ENCODE peak calls at places on chromosomes 13 and 19, in nine cellular contexts. One of them, this sample, is unnamed.

GRCh38 chr13:25167775-25168174 is 4.3 kb downstream of the AMER2 start:
- DNase-seq in NCI-H2029: no peak
- DNase-seq in germinal center: no peak
- DNase-seq in GM23248: no peak
- DNase-seq in activated naive CD8-positive, alpha-beta T cell treated with anti-CD3 and anti-CD28 coated beads, Interleukin-2, amount 50 U/mL, for 24 hours: no peak
- DNase-seq in activated T-helper 1 cell treated with anti-CD3 and anti-CD28 coated beads, Interleukin-12 subunit alpha, Interleukin-12 subunit beta, Interleukin-2, Interleukin-4 antibody, amounts not matched to agents 30 ng/mL and 10 ng/mL and 1 ng/mL, durations not matched to agents 14 hours and 24 hours and 36 hours: no peak
- DNase-seq in neural progenitor cell: no peak
- DNase-seq in coronary artery: no peak
- DNase-seq in HS-5: no peak
- DNase-seq in this sample: no peak

GRCh38 chr13:95317037-95317989 is 16.1 kb upstream of the ABCC4 start:
- DNase-seq in germinal center: no peak
- DNase-seq in activated T-helper 1 cell treated with anti-CD3 and anti-CD28 coated beads, Interleukin-12 subunit alpha, Interleukin-12 subunit beta, Interleukin-2, Interleukin-4 antibody, amounts not matched to agents 30 ng/mL and 10 ng/mL and 1 ng/mL, durations not matched to agents 14 hours and 24 hours and 36 hours: no peak
- DNase-seq in NCI-H2029: no peak
- DNase-seq in HS-5: no peak
- DNase-seq in GM23248: peak
- DNase-seq in coronary artery: no peak
- DNase-seq in neural progenitor cell: no peak
- DNase-seq in activated naive CD8-positive, alpha-beta T cell treated with anti-CD3 and anti-CD28 coated beads, Interleukin-2, amount 50 U/mL, for 24 hours: no peak
- DNase-seq in this sample: no peak

GRCh38 chr13:34340534-34340933 is 522.6 kb downstream of the RFC3 start:
- DNase-seq in activated naive CD8-positive, alpha-beta T cell treated with anti-CD3 and anti-CD28 coated beads, Interleukin-2, amount 50 U/mL, for 24 hours: no peak
- DNase-seq in activated T-helper 1 cell treated with anti-CD3 and anti-CD28 coated beads, Interleukin-12 subunit alpha, Interleukin-12 subunit beta, Interleukin-2, Interleukin-4 antibody, amounts not matched to agents 30 ng/mL and 10 ng/mL and 1 ng/mL, durations not matched to agents 14 hours and 24 hours and 36 hours: no peak
- DNase-seq in HS-5: no peak
- DNase-seq in germinal center: no peak
- DNase-seq in NCI-H2029: peak
- DNase-seq in GM23248: peak
- DNase-seq in neural progenitor cell: no peak
- DNase-seq in coronary artery: no peak
- DNase-seq in this sample: no peak

GRCh38 chr13:24271611-24272451 is 37.5 kb upstream of the C1QTNF9 start:
- DNase-seq in coronary artery: peak
- DNase-seq in activated T-helper 1 cell treated with anti-CD3 and anti-CD28 coated beads, Interleukin-12 subunit alpha, Interleukin-12 subunit beta, Interleukin-2, Interleukin-4 antibody, amounts not matched to agents 30 ng/mL and 10 ng/mL and 1 ng/mL, durations not matched to agents 14 hours and 24 hours and 36 hours: peak
- DNase-seq in GM23248: peak
- DNase-seq in germinal center: peak
- DNase-seq in neural progenitor cell: peak
- DNase-seq in activated naive CD8-positive, alpha-beta T cell treated with anti-CD3 and anti-CD28 coated beads, Interleukin-2, amount 50 U/mL, for 24 hours: no peak
- DNase-seq in NCI-H2029: no peak
- DNase-seq in HS-5: no peak
- DNase-seq in this sample: peak

GRCh38 chr13:46908511-46908910 is 11.7 kb upstream of the HTR2A start:
- DNase-seq in activated naive CD8-positive, alpha-beta T cell treated with anti-CD3 and anti-CD28 coated beads, Interleukin-2, amount 50 U/mL, for 24 hours: no peak
- DNase-seq in coronary artery: no peak
- DNase-seq in NCI-H2029: no peak
- DNase-seq in HS-5: no peak
- DNase-seq in neural progenitor cell: no peak
- DNase-seq in germinal center: no peak
- DNase-seq in GM23248: peak
- DNase-seq in activated T-helper 1 cell treated with anti-CD3 and anti-CD28 coated beads, Interleukin-12 subunit alpha, Interleukin-12 subunit beta, Interleukin-2, Interleukin-4 antibody, amounts not matched to agents 30 ng/mL and 10 ng/mL and 1 ng/mL, durations not matched to agents 14 hours and 24 hours and 36 hours: no peak
- DNase-seq in this sample: no peak

GRCh38 chr19:13001502-13002388 is 6.5 kb downstream of the NFIX start:
- DNase-seq in coronary artery: peak
- DNase-seq in germinal center: no peak
- DNase-seq in activated naive CD8-positive, alpha-beta T cell treated with anti-CD3 and anti-CD28 coated beads, Interleukin-2, amount 50 U/mL, for 24 hours: no peak
- DNase-seq in HS-5: no peak
- DNase-seq in activated T-helper 1 cell treated with anti-CD3 and anti-CD28 coated beads, Interleukin-12 subunit alpha, Interleukin-12 subunit beta, Interleukin-2, Interleukin-4 antibody, amounts not matched to agents 30 ng/mL and 10 ng/mL and 1 ng/mL, durations not matched to agents 14 hours and 24 hours and 36 hours: no peak
- DNase-seq in GM23248: peak
- DNase-seq in NCI-H2029: no peak
- DNase-seq in neural progenitor cell: no peak
- DNase-seq in this sample: no peak

GRCh38 chr19:44745386-44745831 is 3.1 kb upstream of the BCL3 start:
- DNase-seq in activated T-helper 1 cell treated with anti-CD3 and anti-CD28 coated beads, Interleukin-12 subunit alpha, Interleukin-12 subunit beta, Interleukin-2, Interleukin-4 antibody, amounts not matched to agents 30 ng/mL and 10 ng/mL and 1 ng/mL, durations not matched to agents 14 hours and 24 hours and 36 hours: no peak
- DNase-seq in GM23248: peak
- DNase-seq in HS-5: no peak
- DNase-seq in NCI-H2029: no peak
- DNase-seq in neural progenitor cell: peak
- DNase-seq in coronary artery: no peak
- DNase-seq in germinal center: no peak
- DNase-seq in activated naive CD8-positive, alpha-beta T cell treated with anti-CD3 and anti-CD28 coated beads, Interleukin-2, amount 50 U/mL, for 24 hours: no peak
- DNase-seq in this sample: peak

GRCh38 chr13:110944121-110944967 is 29.5 kb upstream of the ANKRD10 start:
- DNase-seq in GM23248: peak
- DNase-seq in coronary artery: peak
- DNase-seq in neural progenitor cell: peak
- DNase-seq in activated naive CD8-positive, alpha-beta T cell treated with anti-CD3 and anti-CD28 coated beads, Interleukin-2, amount 50 U/mL, for 24 hours: no peak
- DNase-seq in NCI-H2029: peak
- DNase-seq in activated T-helper 1 cell treated with anti-CD3 and anti-CD28 coated beads, Interleukin-12 subunit alpha, Interleukin-12 subunit beta, Interleukin-2, Interleukin-4 antibody, amounts not matched to agents 30 ng/mL and 10 ng/mL and 1 ng/mL, durations not matched to agents 14 hours and 24 hours and 36 hours: peak
- DNase-seq in HS-5: no peak
- DNase-seq in germinal center: peak
- DNase-seq in this sample: peak

GRCh38 chr19:3536429-3537100 is 2.4 kb upstream of the TEKTIP1 start:
- DNase-seq in coronary artery: no peak
- DNase-seq in GM23248: no peak
- DNase-seq in germinal center: no peak
- DNase-seq in NCI-H2029: no peak
- DNase-seq in neural progenitor cell: no peak
- DNase-seq in HS-5: no peak
- DNase-seq in activated naive CD8-positive, alpha-beta T cell treated with anti-CD3 and anti-CD28 coated beads, Interleukin-2, amount 50 U/mL, for 24 hours: no peak
- DNase-seq in activated T-helper 1 cell treated with anti-CD3 and anti-CD28 coated beads, Interleukin-12 subunit alpha, Interleukin-12 subunit beta, Interleukin-2, Interleukin-4 antibody, amounts not matched to agents 30 ng/mL and 10 ng/mL and 1 ng/mL, durations not matched to agents 14 hours and 24 hours and 36 hours: no peak
- DNase-seq in this sample: no peak

GRCh38 chr19:7773841-7774240 is 10.8 kb downstream of the CLEC4M start:
- DNase-seq in activated naive CD8-positive, alpha-beta T cell treated with anti-CD3 and anti-CD28 coated beads, Interleukin-2, amount 50 U/mL, for 24 hours: no peak
- DNase-seq in neural progenitor cell: no peak
- DNase-seq in HS-5: no peak
- DNase-seq in activated T-helper 1 cell treated with anti-CD3 and anti-CD28 coated beads, Interleukin-12 subunit alpha, Interleukin-12 subunit beta, Interleukin-2, Interleukin-4 antibody, amounts not matched to agents 30 ng/mL and 10 ng/mL and 1 ng/mL, durations not matched to agents 14 hours and 24 hours and 36 hours: no peak
- DNase-seq in NCI-H2029: no peak
- DNase-seq in coronary artery: no peak
- DNase-seq in GM23248: no peak
- DNase-seq in germinal center: no peak
- DNase-seq in this sample: no peak

GRCh38 chr13:35475131-35475959 is 1.1 kb downstream of the MAB21L1 start:
- DNase-seq in coronary artery: no peak
- DNase-seq in activated naive CD8-positive, alpha-beta T cell treated with anti-CD3 and anti-CD28 coated beads, Interleukin-2, amount 50 U/mL, for 24 hours: no peak
- DNase-seq in germinal center: no peak
- DNase-seq in neural progenitor cell: peak
- DNase-seq in NCI-H2029: no peak
- DNase-seq in HS-5: no peak
- DNase-seq in GM23248: peak
- DNase-seq in activated T-helper 1 cell treated with anti-CD3 and anti-CD28 coated beads, Interleukin-12 subunit alpha, Interleukin-12 subunit beta, Interleukin-2, Interleukin-4 antibody, amounts not matched to agents 30 ng/mL and 10 ng/mL and 1 ng/mL, durations not matched to agents 14 hours and 24 hours and 36 hours: no peak
- DNase-seq in this sample: peak

GRCh38 chr13:31264146-31264545 is 64.4 kb downstream of the B3GLCT start:
- DNase-seq in HS-5: no peak
- DNase-seq in germinal center: no peak
- DNase-seq in GM23248: no peak
- DNase-seq in activated T-helper 1 cell treated with anti-CD3 and anti-CD28 coated beads, Interleukin-12 subunit alpha, Interleukin-12 subunit beta, Interleukin-2, Interleukin-4 antibody, amounts not matched to agents 30 ng/mL and 10 ng/mL and 1 ng/mL, durations not matched to agents 14 hours and 24 hours and 36 hours: no peak
- DNase-seq in coronary artery: no peak
- DNase-seq in NCI-H2029: no peak
- DNase-seq in neural progenitor cell: no peak
- DNase-seq in activated naive CD8-positive, alpha-beta T cell treated with anti-CD3 and anti-CD28 coated beads, Interleukin-2, amount 50 U/mL, for 24 hours: no peak
- DNase-seq in this sample: no peak

GRCh38 chr19:8336072-8336569 is 6.9 kb downstream of the KANK3 start:
- DNase-seq in coronary artery: no peak
- DNase-seq in HS-5: no peak
- DNase-seq in activated T-helper 1 cell treated with anti-CD3 and anti-CD28 coated beads, Interleukin-12 subunit alpha, Interleukin-12 subunit beta, Interleukin-2, Interleukin-4 antibody, amounts not matched to agents 30 ng/mL and 10 ng/mL and 1 ng/mL, durations not matched to agents 14 hours and 24 hours and 36 hours: no peak
- DNase-seq in GM23248: no peak
- DNase-seq in activated naive CD8-positive, alpha-beta T cell treated with anti-CD3 and anti-CD28 coated beads, Interleukin-2, amount 50 U/mL, for 24 hours: no peak
- DNase-seq in neural progenitor cell: peak
- DNase-seq in NCI-H2029: peak
- DNase-seq in germinal center: no peak
- DNase-seq in this sample: no peak

GRCh38 chr13:25840931-25841330 is 210.9 kb downstream of the SHISA2 start:
- DNase-seq in activated T-helper 1 cell treated with anti-CD3 and anti-CD28 coated beads, Interleukin-12 subunit alpha, Interleukin-12 subunit beta, Interleukin-2, Interleukin-4 antibody, amounts not matched to agents 30 ng/mL and 10 ng/mL and 1 ng/mL, durations not matched to agents 14 hours and 24 hours and 36 hours: no peak
- DNase-seq in GM23248: no peak
- DNase-seq in NCI-H2029: no peak
- DNase-seq in neural progenitor cell: no peak
- DNase-seq in germinal center: no peak
- DNase-seq in activated naive CD8-positive, alpha-beta T cell treated with anti-CD3 and anti-CD28 coated beads, Interleukin-2, amount 50 U/mL, for 24 hours: no peak
- DNase-seq in coronary artery: no peak
- DNase-seq in HS-5: no peak
- DNase-seq in this sample: no peak

GRCh38 chr19:49145485-49146407 is 9.4 kb downstream of the HRC start:
- DNase-seq in GM23248: peak
- DNase-seq in NCI-H2029: peak
- DNase-seq in activated T-helper 1 cell treated with anti-CD3 and anti-CD28 coated beads, Interleukin-12 subunit alpha, Interleukin-12 subunit beta, Interleukin-2, Interleukin-4 antibody, amounts not matched to agents 30 ng/mL and 10 ng/mL and 1 ng/mL, durations not matched to agents 14 hours and 24 hours and 36 hours: peak
- DNase-seq in activated naive CD8-positive, alpha-beta T cell treated with anti-CD3 and anti-CD28 coated beads, Interleukin-2, amount 50 U/mL, for 24 hours: peak
- DNase-seq in HS-5: no peak
- DNase-seq in neural progenitor cell: peak
- DNase-seq in coronary artery: no peak
- DNase-seq in germinal center: peak
- DNase-seq in this sample: peak

GRCh38 chr19:444677-445210 is 16.1 kb downstream of the SHC2 start:
- DNase-seq in activated T-helper 1 cell treated with anti-CD3 and anti-CD28 coated beads, Interleukin-12 subunit alpha, Interleukin-12 subunit beta, Interleukin-2, Interleukin-4 antibody, amounts not matched to agents 30 ng/mL and 10 ng/mL and 1 ng/mL, durations not matched to agents 14 hours and 24 hours and 36 hours: no peak
- DNase-seq in germinal center: no peak
- DNase-seq in activated naive CD8-positive, alpha-beta T cell treated with anti-CD3 and anti-CD28 coated beads, Interleukin-2, amount 50 U/mL, for 24 hours: no peak
- DNase-seq in HS-5: no peak
- DNase-seq in coronary artery: no peak
- DNase-seq in NCI-H2029: no peak
- DNase-seq in neural progenitor cell: no peak
- DNase-seq in GM23248: no peak
- DNase-seq in this sample: no peak

GRCh38 chr13:98563071-98563470 is 13.8 kb downstream of the STK24 start:
- DNase-seq in GM23248: peak
- DNase-seq in HS-5: no peak
- DNase-seq in germinal center: no peak
- DNase-seq in NCI-H2029: no peak
- DNase-seq in activated T-helper 1 cell treated with anti-CD3 and anti-CD28 coated beads, Interleukin-12 subunit alpha, Interleukin-12 subunit beta, Interleukin-2, Interleukin-4 antibody, amounts not matched to agents 30 ng/mL and 10 ng/mL and 1 ng/mL, durations not matched to agents 14 hours and 24 hours and 36 hours: peak
- DNase-seq in activated naive CD8-positive, alpha-beta T cell treated with anti-CD3 and anti-CD28 coated beads, Interleukin-2, amount 50 U/mL, for 24 hours: no peak
- DNase-seq in neural progenitor cell: no peak
- DNase-seq in coronary artery: no peak
- DNase-seq in this sample: no peak

GRCh38 chr13:39682788-39683187 is 27.3 kb downstream of the COG6 start:
- DNase-seq in HS-5: no peak
- DNase-seq in activated naive CD8-positive, alpha-beta T cell treated with anti-CD3 and anti-CD28 coated beads, Interleukin-2, amount 50 U/mL, for 24 hours: no peak
- DNase-seq in coronary artery: no peak
- DNase-seq in GM23248: no peak
- DNase-seq in NCI-H2029: no peak
- DNase-seq in germinal center: no peak
- DNase-seq in neural progenitor cell: no peak
- DNase-seq in activated T-helper 1 cell treated with anti-CD3 and anti-CD28 coated beads, Interleukin-12 subunit alpha, Interleukin-12 subunit beta, Interleukin-2, Interleukin-4 antibody, amounts not matched to agents 30 ng/mL and 10 ng/mL and 1 ng/mL, durations not matched to agents 14 hours and 24 hours and 36 hours: no peak
- DNase-seq in this sample: no peak

GRCh38 chr19:12000152-12000981 is 35.1 kb downstream of the ZNF433 start:
- DNase-seq in germinal center: no peak
- DNase-seq in NCI-H2029: no peak
- DNase-seq in activated naive CD8-positive, alpha-beta T cell treated with anti-CD3 and anti-CD28 coated beads, Interleukin-2, amount 50 U/mL, for 24 hours: no peak
- DNase-seq in GM23248: peak
- DNase-seq in HS-5: no peak
- DNase-seq in activated T-helper 1 cell treated with anti-CD3 and anti-CD28 coated beads, Interleukin-12 subunit alpha, Interleukin-12 subunit beta, Interleukin-2, Interleukin-4 antibody, amounts not matched to agents 30 ng/mL and 10 ng/mL and 1 ng/mL, durations not matched to agents 14 hours and 24 hours and 36 hours: no peak
- DNase-seq in neural progenitor cell: no peak
- DNase-seq in coronary artery: no peak
- DNase-seq in this sample: no peak

GRCh38 chr19:24062222-24062621 is 24.8 kb upstream of the ZNF254 start:
- DNase-seq in GM23248: peak
- DNase-seq in HS-5: no peak
- DNase-seq in NCI-H2029: no peak
- DNase-seq in activated naive CD8-positive, alpha-beta T cell treated with anti-CD3 and anti-CD28 coated beads, Interleukin-2, amount 50 U/mL, for 24 hours: no peak
- DNase-seq in germinal center: no peak
- DNase-seq in coronary artery: no peak
- DNase-seq in neural progenitor cell: no peak
- DNase-seq in activated T-helper 1 cell treated with anti-CD3 and anti-CD28 coated beads, Interleukin-12 subunit alpha, Interleukin-12 subunit beta, Interleukin-2, Interleukin-4 antibody, amounts not matched to agents 30 ng/mL and 10 ng/mL and 1 ng/mL, durations not matched to agents 14 hours and 24 hours and 36 hours: no peak
- DNase-seq in this sample: no peak

GRCh38 chr19:6723738-6724137 is 3.3 kb upstream of the C3 start:
- DNase-seq in coronary artery: no peak
- DNase-seq in neural progenitor cell: no peak
- DNase-seq in HS-5: no peak
- DNase-seq in germinal center: no peak
- DNase-seq in activated T-helper 1 cell treated with anti-CD3 and anti-CD28 coated beads, Interleukin-12 subunit alpha, Interleukin-12 subunit beta, Interleukin-2, Interleukin-4 antibody, amounts not matched to agents 30 ng/mL and 10 ng/mL and 1 ng/mL, durations not matched to agents 14 hours and 24 hours and 36 hours: no peak
- DNase-seq in NCI-H2029: no peak
- DNase-seq in activated naive CD8-positive, alpha-beta T cell treated with anti-CD3 and anti-CD28 coated beads, Interleukin-2, amount 50 U/mL, for 24 hours: no peak
- DNase-seq in GM23248: no peak
- DNase-seq in this sample: no peak

GRCh38 chr13:66560991-66561390 is 669.1 kb downstream of the PCDH9 start:
- DNase-seq in activated T-helper 1 cell treated with anti-CD3 and anti-CD28 coated beads, Interleukin-12 subunit alpha, Interleukin-12 subunit beta, Interleukin-2, Interleukin-4 antibody, amounts not matched to agents 30 ng/mL and 10 ng/mL and 1 ng/mL, durations not matched to agents 14 hours and 24 hours and 36 hours: no peak
- DNase-seq in neural progenitor cell: no peak
- DNase-seq in coronary artery: no peak
- DNase-seq in HS-5: no peak
- DNase-seq in GM23248: no peak
- DNase-seq in germinal center: no peak
- DNase-seq in NCI-H2029: no peak
- DNase-seq in activated naive CD8-positive, alpha-beta T cell treated with anti-CD3 and anti-CD28 coated beads, Interleukin-2, amount 50 U/mL, for 24 hours: no peak
- DNase-seq in this sample: no peak

GRCh38 chr19:7258840-7259395 is 35.3 kb downstream of the INSR start:
- DNase-seq in activated naive CD8-positive, alpha-beta T cell treated with anti-CD3 and anti-CD28 coated beads, Interleukin-2, amount 50 U/mL, for 24 hours: no peak
- DNase-seq in germinal center: no peak
- DNase-seq in coronary artery: no peak
- DNase-seq in HS-5: no peak
- DNase-seq in NCI-H2029: no peak
- DNase-seq in GM23248: no peak
- DNase-seq in neural progenitor cell: no peak
- DNase-seq in activated T-helper 1 cell treated with anti-CD3 and anti-CD28 coated beads, Interleukin-12 subunit alpha, Interleukin-12 subunit beta, Interleukin-2, Interleukin-4 antibody, amounts not matched to agents 30 ng/mL and 10 ng/mL and 1 ng/mL, durations not matched to agents 14 hours and 24 hours and 36 hours: no peak
- DNase-seq in this sample: no peak

GRCh38 chr19:11096210-11096841 is 7.1 kb downstream of the LDLR start:
- DNase-seq in HS-5: peak
- DNase-seq in NCI-H2029: no peak
- DNase-seq in germinal center: no peak
- DNase-seq in coronary artery: no peak
- DNase-seq in neural progenitor cell: no peak
- DNase-seq in GM23248: peak
- DNase-seq in activated T-helper 1 cell treated with anti-CD3 and anti-CD28 coated beads, Interleukin-12 subunit alpha, Interleukin-12 subunit beta, Interleukin-2, Interleukin-4 antibody, amounts not matched to agents 30 ng/mL and 10 ng/mL and 1 ng/mL, durations not matched to agents 14 hours and 24 hours and 36 hours: peak
- DNase-seq in activated naive CD8-positive, alpha-beta T cell treated with anti-CD3 and anti-CD28 coated beads, Interleukin-2, amount 50 U/mL, for 24 hours: peak
- DNase-seq in this sample: no peak

GRCh38 chr13:31773538-31773937 is 34.2 kb downstream of the RXFP2 start:
- DNase-seq in HS-5: peak
- DNase-seq in NCI-H2029: no peak
- DNase-seq in activated naive CD8-positive, alpha-beta T cell treated with anti-CD3 and anti-CD28 coated beads, Interleukin-2, amount 50 U/mL, for 24 hours: no peak
- DNase-seq in germinal center: no peak
- DNase-seq in GM23248: peak
- DNase-seq in activated T-helper 1 cell treated with anti-CD3 and anti-CD28 coated beads, Interleukin-12 subunit alpha, Interleukin-12 subunit beta, Interleukin-2, Interleukin-4 antibody, amounts not matched to agents 30 ng/mL and 10 ng/mL and 1 ng/mL, durations not matched to agents 14 hours and 24 hours and 36 hours: no peak
- DNase-seq in neural progenitor cell: no peak
- DNase-seq in coronary artery: no peak
- DNase-seq in this sample: no peak

GRCh38 chr13:84118845-84119409 is 236.7 kb upstream of the SLITRK1 start:
- DNase-seq in HS-5: no peak
- DNase-seq in GM23248: no peak
- DNase-seq in activated T-helper 1 cell treated with anti-CD3 and anti-CD28 coated beads, Interleukin-12 subunit alpha, Interleukin-12 subunit beta, Interleukin-2, Interleukin-4 antibody, amounts not matched to agents 30 ng/mL and 10 ng/mL and 1 ng/mL, durations not matched to agents 14 hours and 24 hours and 36 hours: no peak
- DNase-seq in neural progenitor cell: no peak
- DNase-seq in activated naive CD8-positive, alpha-beta T cell treated with anti-CD3 and anti-CD28 coated beads, Interleukin-2, amount 50 U/mL, for 24 hours: no peak
- DNase-seq in germinal center: no peak
- DNase-seq in NCI-H2029: no peak
- DNase-seq in coronary artery: no peak
- DNase-seq in this sample: no peak

GRCh38 chr19:44846455-44847143 is 502 bp downstream of the NECTIN2 start:
- DNase-seq in activated T-helper 1 cell treated with anti-CD3 and anti-CD28 coated beads, Interleukin-12 subunit alpha, Interleukin-12 subunit beta, Interleukin-2, Interleukin-4 antibody, amounts not matched to agents 30 ng/mL and 10 ng/mL and 1 ng/mL, durations not matched to agents 14 hours and 24 hours and 36 hours: no peak
- DNase-seq in NCI-H2029: no peak
- DNase-seq in germinal center: no peak
- DNase-seq in HS-5: no peak
- DNase-seq in GM23248: peak
- DNase-seq in coronary artery: peak
- DNase-seq in neural progenitor cell: peak
- DNase-seq in activated naive CD8-positive, alpha-beta T cell treated with anti-CD3 and anti-CD28 coated beads, Interleukin-2, amount 50 U/mL, for 24 hours: no peak
- DNase-seq in this sample: peak

GRCh38 chr19:37803250-37803854 is 24.0 kb upstream of the ZNF573 start:
- DNase-seq in coronary artery: no peak
- DNase-seq in germinal center: no peak
- DNase-seq in HS-5: no peak
- DNase-seq in activated T-helper 1 cell treated with anti-CD3 and anti-CD28 coated beads, Interleukin-12 subunit alpha, Interleukin-12 subunit beta, Interleukin-2, Interleukin-4 antibody, amounts not matched to agents 30 ng/mL and 10 ng/mL and 1 ng/mL, durations not matched to agents 14 hours and 24 hours and 36 hours: no peak
- DNase-seq in NCI-H2029: no peak
- DNase-seq in GM23248: no peak
- DNase-seq in neural progenitor cell: no peak
- DNase-seq in activated naive CD8-positive, alpha-beta T cell treated with anti-CD3 and anti-CD28 coated beads, Interleukin-2, amount 50 U/mL, for 24 hours: no peak
- DNase-seq in this sample: no peak

GRCh38 chr19:45467115-45467455 is 711 bp upstream of the FOSB start:
- DNase-seq in neural progenitor cell: peak
- DNase-seq in coronary artery: no peak
- DNase-seq in germinal center: no peak
- DNase-seq in HS-5: no peak
- DNase-seq in activated naive CD8-positive, alpha-beta T cell treated with anti-CD3 and anti-CD28 coated beads, Interleukin-2, amount 50 U/mL, for 24 hours: no peak
- DNase-seq in GM23248: peak
- DNase-seq in activated T-helper 1 cell treated with anti-CD3 and anti-CD28 coated beads, Interleukin-12 subunit alpha, Interleukin-12 subunit beta, Interleukin-2, Interleukin-4 antibody, amounts not matched to agents 30 ng/mL and 10 ng/mL and 1 ng/mL, durations not matched to agents 14 hours and 24 hours and 36 hours: no peak
- DNase-seq in NCI-H2029: no peak
- DNase-seq in this sample: no peak

GRCh38 chr19:15551183-15552004 is 43.1 kb downstream of the CYP4F22 start:
- DNase-seq in activated T-helper 1 cell treated with anti-CD3 and anti-CD28 coated beads, Interleukin-12 subunit alpha, Interleukin-12 subunit beta, Interleukin-2, Interleukin-4 antibody, amounts not matched to agents 30 ng/mL and 10 ng/mL and 1 ng/mL, durations not matched to agents 14 hours and 24 hours and 36 hours: peak
- DNase-seq in activated naive CD8-positive, alpha-beta T cell treated with anti-CD3 and anti-CD28 coated beads, Interleukin-2, amount 50 U/mL, for 24 hours: peak
- DNase-seq in HS-5: no peak
- DNase-seq in germinal center: peak
- DNase-seq in neural progenitor cell: no peak
- DNase-seq in GM23248: peak
- DNase-seq in coronary artery: no peak
- DNase-seq in NCI-H2029: peak
- DNase-seq in this sample: peak

GRCh38 chr13:19860884-19861655 is 2.4 kb downstream of the ZMYM5 start:
- DNase-seq in NCI-H2029: no peak
- DNase-seq in germinal center: no peak
- DNase-seq in HS-5: no peak
- DNase-seq in neural progenitor cell: peak
- DNase-seq in coronary artery: no peak
- DNase-seq in activated naive CD8-positive, alpha-beta T cell treated with anti-CD3 and anti-CD28 coated beads, Interleukin-2, amount 50 U/mL, for 24 hours: no peak
- DNase-seq in GM23248: peak
- DNase-seq in activated T-helper 1 cell treated with anti-CD3 and anti-CD28 coated beads, Interleukin-12 subunit alpha, Interleukin-12 subunit beta, Interleukin-2, Interleukin-4 antibody, amounts not matched to agents 30 ng/mL and 10 ng/mL and 1 ng/mL, durations not matched to agents 14 hours and 24 hours and 36 hours: no peak
- DNase-seq in this sample: no peak